ENCODE peak calls at places on chromosomes 5 and 9, in eight cellular contexts. One of them, this sample, is unnamed.

GRCh38 chr9:18493361-18494015 is 19.5 kb downstream of the ADAMTSL1 start:
- DNase-seq in right lobe of liver: no peak
- DNase-seq in uterus: no peak
- DNase-seq in activated T-cell treated with anti-CD3 and anti-CD28 coated beads, Interleukin-2, amount 50 U/mL, for 72 hours: no peak
- DNase-seq in NB4: no peak
- DNase-seq in body of pancreas: no peak
- DNase-seq in NCI-H460: no peak
- DNase-seq in WTC11: no peak
- DNase-seq in this sample: no peak

GRCh38 chr9:106916491-106917235 is 53.7 kb downstream of the ZNF462 start:
- DNase-seq in WTC11: no peak
- DNase-seq in NCI-H460: peak; percentile 67
- DNase-seq in NB4: no peak
- DNase-seq in body of pancreas: peak; percentile 63
- DNase-seq in activated T-cell treated with anti-CD3 and anti-CD28 coated beads, Interleukin-2, amount 50 U/mL, for 72 hours: no peak
- DNase-seq in uterus: peak; percentile 40
- DNase-seq in right lobe of liver: no peak
- DNase-seq in this sample: peak; percentile 43

GRCh38 chr9:15444141-15444540 is 21.5 kb downstream of the SNAPC3 start:
- DNase-seq in body of pancreas: no peak
- DNase-seq in right lobe of liver: no peak
- DNase-seq in NB4: no peak
- DNase-seq in NCI-H460: no peak
- DNase-seq in WTC11: no peak
- DNase-seq in uterus: no peak
- DNase-seq in activated T-cell treated with anti-CD3 and anti-CD28 coated beads, Interleukin-2, amount 50 U/mL, for 72 hours: no peak
- DNase-seq in this sample: no peak

GRCh38 chr5:172841258-172841657 is 7.2 kb downstream of the ERGIC1 start:
- DNase-seq in uterus: no peak
- DNase-seq in body of pancreas: no peak
- DNase-seq in right lobe of liver: no peak
- DNase-seq in NB4: no peak
- DNase-seq in WTC11: no peak
- DNase-seq in NCI-H460: no peak
- DNase-seq in activated T-cell treated with anti-CD3 and anti-CD28 coated beads, Interleukin-2, amount 50 U/mL, for 72 hours: no peak
- DNase-seq in this sample: no peak

GRCh38 chr9:104009853-104010252 is 84.3 kb upstream of the SMC2 start:
- DNase-seq in uterus: no peak
- DNase-seq in NB4: no peak
- DNase-seq in body of pancreas: no peak
- DNase-seq in WTC11: no peak
- DNase-seq in activated T-cell treated with anti-CD3 and anti-CD28 coated beads, Interleukin-2, amount 50 U/mL, for 72 hours: no peak
- DNase-seq in right lobe of liver: no peak
- DNase-seq in NCI-H460: no peak
- DNase-seq in this sample: no peak

GRCh38 chr5:133830911-133831310 is 137.5 kb downstream of the C5orf15 start:
- DNase-seq in activated T-cell treated with anti-CD3 and anti-CD28 coated beads, Interleukin-2, amount 50 U/mL, for 72 hours: no peak
- DNase-seq in uterus: no peak
- DNase-seq in right lobe of liver: no peak
- DNase-seq in WTC11: no peak
- DNase-seq in NB4: no peak
- DNase-seq in body of pancreas: no peak
- DNase-seq in NCI-H460: no peak
- DNase-seq in this sample: no peak

GRCh38 chr5:102536323-102536928 is 37.6 kb upstream of the SLCO6A1 start:
- DNase-seq in WTC11: no peak
- DNase-seq in uterus: no peak
- DNase-seq in NB4: peak; percentile 11
- DNase-seq in body of pancreas: no peak
- DNase-seq in activated T-cell treated with anti-CD3 and anti-CD28 coated beads, Interleukin-2, amount 50 U/mL, for 72 hours: no peak
- DNase-seq in NCI-H460: peak; percentile 14
- DNase-seq in right lobe of liver: no peak
- DNase-seq in this sample: no peak

GRCh38 chr5:87385794-87386193 is 26.9 kb downstream of the CCNH start:
- DNase-seq in WTC11: no peak
- DNase-seq in NCI-H460: no peak
- DNase-seq in uterus: no peak
- DNase-seq in activated T-cell treated with anti-CD3 and anti-CD28 coated beads, Interleukin-2, amount 50 U/mL, for 72 hours: no peak
- DNase-seq in right lobe of liver: no peak
- DNase-seq in NB4: no peak
- DNase-seq in body of pancreas: no peak
- DNase-seq in this sample: no peak

GRCh38 chr5:138629383-138629782 is 54.2 kb upstream of the HSPA9 start:
- DNase-seq in NCI-H460: no peak
- DNase-seq in NB4: no peak
- DNase-seq in uterus: no peak
- DNase-seq in WTC11: no peak
- DNase-seq in right lobe of liver: no peak
- DNase-seq in body of pancreas: no peak
- DNase-seq in activated T-cell treated with anti-CD3 and anti-CD28 coated beads, Interleukin-2, amount 50 U/mL, for 72 hours: no peak
- DNase-seq in this sample: no peak

GRCh38 chr9:92657296-92658094 is 12.4 kb downstream of the IPPK start:
- DNase-seq in WTC11: peak; percentile 26
- DNase-seq in uterus: no peak
- DNase-seq in NCI-H460: no peak
- DNase-seq in activated T-cell treated with anti-CD3 and anti-CD28 coated beads, Interleukin-2, amount 50 U/mL, for 72 hours: no peak
- DNase-seq in NB4: peak; percentile 80
- DNase-seq in right lobe of liver: no peak
- DNase-seq in body of pancreas: no peak
- DNase-seq in this sample: peak; percentile 45

GRCh38 chr5:72540759-72541438 is 33.7 kb upstream of the ZNF366 start:
- DNase-seq in uterus: no peak
- DNase-seq in NCI-H460: no peak
- DNase-seq in right lobe of liver: no peak
- DNase-seq in WTC11: no peak
- DNase-seq in activated T-cell treated with anti-CD3 and anti-CD28 coated beads, Interleukin-2, amount 50 U/mL, for 72 hours: no peak
- DNase-seq in NB4: no peak
- DNase-seq in body of pancreas: no peak
- DNase-seq in this sample: no peak

GRCh38 chr5:137619191-137619870 is 116.6 kb downstream of the KLHL3 start:
- DNase-seq in NB4: no peak
- DNase-seq in NCI-H460: no peak
- DNase-seq in activated T-cell treated with anti-CD3 and anti-CD28 coated beads, Interleukin-2, amount 50 U/mL, for 72 hours: no peak
- DNase-seq in WTC11: no peak
- DNase-seq in uterus: peak; percentile 62
- DNase-seq in body of pancreas: peak; percentile 40
- DNase-seq in right lobe of liver: no peak
- DNase-seq in this sample: no peak

GRCh38 chr9:128503870-128504269 is 649 bp upstream of the GLE1 start:
- DNase-seq in right lobe of liver: peak; percentile 64
- DNase-seq in uterus: peak; percentile 28
- DNase-seq in body of pancreas: peak; percentile 35
- DNase-seq in NB4: peak; percentile 21
- DNase-seq in WTC11: no peak
- DNase-seq in NCI-H460: no peak
- DNase-seq in activated T-cell treated with anti-CD3 and anti-CD28 coated beads, Interleukin-2, amount 50 U/mL, for 72 hours: no peak
- DNase-seq in this sample: peak; percentile 32

GRCh38 chr5:67963789-67964519 is 251.6 kb upstream of the PIK3R1 start:
- DNase-seq in right lobe of liver: no peak
- DNase-seq in activated T-cell treated with anti-CD3 and anti-CD28 coated beads, Interleukin-2, amount 50 U/mL, for 72 hours: no peak
- DNase-seq in body of pancreas: peak; percentile 42
- DNase-seq in uterus: no peak
- DNase-seq in NB4: peak; percentile 6
- DNase-seq in WTC11: no peak
- DNase-seq in NCI-H460: no peak
- DNase-seq in this sample: peak; percentile 33

GRCh38 chr5:53031695-53032096 is 42.5 kb downstream of the ITGA2 start:
- DNase-seq in activated T-cell treated with anti-CD3 and anti-CD28 coated beads, Interleukin-2, amount 50 U/mL, for 72 hours: peak; percentile 50
- DNase-seq in NCI-H460: peak; percentile 22
- DNase-seq in right lobe of liver: no peak
- DNase-seq in uterus: no peak
- DNase-seq in NB4: peak; percentile 31
- DNase-seq in body of pancreas: no peak
- DNase-seq in WTC11: no peak
- DNase-seq in this sample: no peak